ENCODE peak calls at places on chromosome 16, in nine cellular contexts. U is fibroblast of the aortic adventitia, F is glutamatergic neuron, I is lower lobe of right lung, D is activated B cell treated with CpG ODN at 0.5 μM for 24 hours, E is GM20000, M is PC-3, Y is bronchial epithelial cell, A is IMR-90. O is an unnamed sample.
A peak's percentile ranks its signal among the peaks of the same experiment; 100 is the strongest.

GRCh38 chr16:13896543-13897182 is 23.3 kb upstream of the ERCC4 start:
- DNase-seq in D (no peak), E (no peak), F (no peak), U (no peak), I (no peak), Y (no peak), A (peak; percentile 6), M (peak; percentile 41), O (no peak)

GRCh38 chr16:89921699-89922476 is 1.3 kb upstream of the TUBB3 start:
- DNase-seq in A (peak; percentile 94), F (peak; percentile 80), Y (peak; percentile 87), U (peak; percentile 92), E (no peak), D (no peak), I (no peak), M (peak; percentile 87), O (peak; percentile 60)

GRCh38 chr16:23594186-23594585 is 1.9 kb downstream of the NDUFAB1 start:
- DNase-seq in D (no peak), A (no peak), U (no peak), E (no peak), Y (no peak), M (no peak), F (no peak), I (no peak), O (no peak)

GRCh38 chr16:30882429-30883310 is 11.2 kb downstream of the BCL7C start:
- DNase-seq in D (no peak), E (peak; percentile 1), U (no peak), F (no peak), A (no peak), M (no peak), Y (no peak), I (no peak), O (no peak)

GRCh38 chr16:27314161-27314723 is 468 bp downstream of the IL4R start:
- DNase-seq in M (peak; percentile 78), E (peak; percentile 72), F (peak; percentile 33), I (peak; percentile 80), A (peak; percentile 97), U (peak; percentile 94), D (peak; percentile 37), Y (peak; percentile 87), O (peak; percentile 15)

GRCh38 chr16:57797526-57798266 is 4.6 kb downstream of the KIFC3 start:
- DNase-seq in E (no peak), U (no peak), I (peak; percentile 80), F (peak; percentile 45), Y (peak; percentile 78), D (no peak), A (no peak), M (peak; percentile 73), O (peak; percentile 56)

GRCh38 chr16:74099530-74099929 is 197.1 kb upstream of the PSMD7 start:
- DNase-seq in M (no peak), F (no peak), A (no peak), E (no peak), I (no peak), U (no peak), D (no peak), Y (no peak), O (no peak)

GRCh38 chr16:10576390-10577304 is 3.8 kb downstream of the EMP2 start:
- DNase-seq in Y (no peak), D (no peak), F (no peak), U (peak; percentile 15), M (no peak), E (no peak), I (no peak), A (peak; percentile 30), O (no peak)

DNA sequence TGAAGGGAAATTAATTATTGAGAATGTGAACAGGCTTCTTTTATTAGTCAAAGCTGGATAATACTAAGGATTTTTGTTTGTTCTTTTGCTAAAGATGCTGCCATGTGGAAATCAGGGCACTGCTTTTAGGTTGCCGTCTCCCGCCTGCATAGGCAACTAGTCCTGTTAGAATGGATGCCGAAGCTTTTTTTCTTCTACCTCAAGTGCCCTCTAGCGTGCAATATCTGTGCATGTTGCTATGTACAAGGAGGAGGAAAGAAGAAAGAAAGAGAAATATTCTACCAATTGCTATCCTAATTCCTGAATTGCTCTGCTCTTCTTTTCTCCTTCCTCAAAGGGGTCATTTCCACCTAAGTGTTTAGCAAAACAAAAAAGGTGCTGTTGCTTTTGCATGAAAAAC is 5.2 kb upstream of the CDH8 start:
- DNase-seq in Y (peak; percentile 33), F (peak; percentile 27), M (peak; percentile 68), U (no peak), A (no peak), I (no peak), D (no peak), E (peak; percentile 23), O (peak; percentile 36)
- TF ChIP-seq CTCF in Y (peak; percentile 37), F (peak; percentile 19), M (peak; percentile 70), U (no peak), A (no peak), I (peak; percentile 37), D (no peak), E (peak; percentile 12), O (peak; percentile 25)

GRCh38 chr16:588889-589657 is 793 bp upstream of the RAB40C start:
- DNase-seq in Y (peak; percentile 79), F (peak; percentile 97), A (peak; percentile 92), M (peak; percentile 85), D (peak; percentile 99), E (peak; percentile 96), I (peak; percentile 97), U (peak; percentile 95), O (peak; percentile 98)

GRCh38 chr16:591892-592517 is 2.1 kb downstream of the RAB40C start:
- DNase-seq in M (no peak), E (no peak), F (no peak), I (peak; percentile 44), A (no peak), U (no peak), Y (no peak), D (no peak), O (no peak)

GRCh38 chr16:589658-590159 is at the start of gene RAB40C:
- DNase-seq in Y (peak; percentile 85), M (peak; percentile 92), U (peak; percentile 98), D (peak; percentile 96), E (peak; percentile 100), A (peak; percentile 97), I (peak; percentile 100), F (peak; percentile 99), O (peak; percentile 98)

GRCh38 chr16:590875-591200 is 972 bp downstream of the RAB40C start:
- DNase-seq in A (no peak), E (no peak), U (no peak), Y (no peak), M (no peak), I (no peak), D (no peak), F (no peak), O (no peak)

DNA sequence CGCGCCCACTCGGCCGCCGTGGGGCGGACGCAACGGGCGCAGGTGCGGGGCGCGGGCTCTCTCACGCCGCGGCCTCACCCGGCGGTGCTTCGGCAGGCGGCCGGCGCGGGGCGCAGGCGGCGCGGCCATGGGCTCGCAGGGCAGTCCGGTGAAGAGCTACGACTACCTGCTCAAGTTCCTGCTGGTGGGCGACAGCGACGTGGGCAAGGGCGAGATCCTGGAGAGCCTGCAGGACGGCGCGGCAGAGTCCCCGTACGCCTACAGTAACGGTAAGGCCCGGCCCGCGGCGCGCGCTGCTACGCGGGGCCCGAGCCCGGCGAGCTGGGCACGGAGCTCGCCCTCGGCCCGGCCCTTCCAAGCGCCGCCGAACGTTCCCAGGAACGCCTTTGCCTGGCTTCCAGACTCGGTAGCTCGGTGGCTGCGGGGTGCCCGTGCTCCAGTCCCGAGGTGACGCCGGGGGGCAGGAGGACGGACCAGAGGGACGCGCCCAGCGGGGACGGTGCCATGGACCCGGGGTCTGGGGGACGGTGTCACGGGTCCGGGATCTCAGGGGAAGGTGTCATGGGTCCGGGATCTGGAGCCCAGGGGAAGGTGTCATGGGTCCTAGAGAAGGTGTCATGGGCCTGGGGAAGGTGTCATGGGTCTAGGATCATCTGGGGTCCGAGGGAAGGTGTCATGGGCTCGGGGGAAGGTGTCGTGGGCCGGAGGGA is 454 bp downstream of the RAB40C start:
- DNase-seq in U (peak; percentile 35), E (no peak), A (peak; percentile 47), D (no peak), M (peak; percentile 23), F (peak; percentile 53), I (peak; percentile 75), Y (no peak), O (peak; percentile 31)
- TF ChIP-seq CTCF in U (no peak), E (no peak), A (peak; percentile 10), D (no peak), M (no peak), F (no peak), I (no peak), Y (no peak), O (no peak)

GRCh38 chr16:12467418-12468210 is 336.1 kb downstream of the CPPED1 start:
- DNase-seq in Y (no peak), U (no peak), F (no peak), E (no peak), A (no peak), D (no peak), I (no peak), M (no peak), O (no peak)

GRCh38 chr16:12470311-12471229 is 333.1 kb downstream of the CPPED1 start:
- DNase-seq in E (no peak), U (no peak), I (no peak), F (no peak), A (peak; percentile 71), Y (no peak), M (no peak), D (no peak), O (no peak)

GRCh38 chr16:12463961-12464360 is 339.7 kb downstream of the CPPED1 start:
- DNase-seq in F (no peak), M (no peak), I (no peak), E (no peak), A (no peak), D (no peak), Y (no peak), U (no peak), O (no peak)

GRCh38 chr16:12471383-12471782 is 332.3 kb downstream of the CPPED1 start:
- DNase-seq in F (no peak), D (no peak), U (no peak), E (no peak), M (no peak), I (no peak), Y (no peak), A (no peak), O (no peak)

DNA sequence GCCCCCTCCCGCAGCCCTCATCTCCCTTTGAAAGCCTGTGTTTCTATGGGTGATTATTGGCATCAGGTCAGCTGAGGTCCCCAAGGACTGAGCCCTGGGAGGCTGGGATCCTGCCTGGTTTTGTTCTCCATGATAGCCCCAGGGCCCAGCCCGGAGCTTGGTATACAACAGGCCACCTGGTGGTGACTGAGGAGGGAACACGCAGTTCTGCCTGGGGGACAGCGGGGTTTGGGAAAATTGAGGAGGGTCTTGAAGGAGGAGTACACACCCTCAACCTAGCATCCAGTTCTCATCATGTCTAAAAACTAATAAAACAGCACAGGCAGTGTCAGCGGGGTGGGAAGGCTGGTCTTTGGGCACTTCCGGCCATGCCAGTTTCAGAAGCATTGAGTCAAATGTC is 335.1 kb downstream of the CPPED1 start:
- DNase-seq in Y (no peak), F (peak; percentile 25), U (no peak), A (no peak), I (no peak), E (no peak), M (no peak), D (no peak), O (peak; percentile 29)
- TF ChIP-seq CTCF in Y (no peak), F (peak; percentile 38), U (no peak), A (no peak), I (no peak), E (no peak), M (peak; percentile 32), D (no peak), O (peak; percentile 46)

DNA sequence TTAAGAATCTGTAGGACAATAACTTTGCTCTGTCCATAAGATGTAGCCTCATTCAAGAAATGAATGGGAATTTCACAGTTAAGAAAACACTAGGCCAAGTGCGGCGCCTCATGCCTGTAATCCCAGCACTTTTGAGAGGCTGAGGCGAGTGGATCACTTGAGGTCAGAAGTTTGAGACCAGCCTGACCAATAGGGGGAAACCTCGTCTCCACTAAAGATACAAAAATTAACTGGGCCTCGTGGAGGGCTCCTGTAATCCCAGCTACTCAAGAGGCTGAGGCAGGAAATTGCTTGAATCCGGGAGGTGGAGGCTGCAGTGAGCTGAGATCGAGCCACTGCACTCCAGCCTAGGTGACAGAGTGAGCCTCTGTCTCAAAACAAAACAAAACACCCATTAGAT is 19.9 kb upstream of the RSL1D1 start:
- DNase-seq in U (peak; percentile 55), Y (no peak), M (no peak), D (no peak), E (no peak), I (no peak), F (no peak), A (peak; percentile 30), O (peak; percentile 45)
- TF ChIP-seq CTCF in U (peak; percentile 18), Y (no peak), M (peak; percentile 27), D (no peak), E (no peak), I (no peak), F (peak; percentile 19), A (peak; percentile 7), O (peak; percentile 20)

O was measured in endothelial cell.